ENCODE peak calls at places on chromosomes 13 and 19, in ten cellular contexts. D, W, Y, V, H, Q, M, L, N and P are unnamed samples.

GRCh38 chr19:18915639-18916038 is 3.5 kb downstream of the COPE start:
- DNase-seq in D (no peak), W (peak), Y (no peak), V (no peak), H (peak), Q (no peak), M (no peak), L (no peak), N (no peak), P (peak)

GRCh38 chr19:23787106-23787505 is 28.4 kb upstream of the ZNF681 start:
- DNase-seq in D (no peak), W (no peak), Y (no peak), V (no peak), H (no peak), Q (no peak), M (no peak), L (peak), N (no peak), P (peak)

GRCh38 chr13:46343279-46343949 is 43.6 kb downstream of the RUBCNL start:
- DNase-seq in D (no peak), W (no peak), Y (no peak), V (no peak), H (no peak), Q (no peak), M (no peak), L (no peak), N (no peak), P (no peak)

GRCh38 chr13:35994131-35994966 is 136.8 kb downstream of the DCLK1 start:
- DNase-seq in D (no peak), W (no peak), Y (peak), V (no peak), H (no peak), Q (no peak), M (no peak), L (no peak), N (no peak), P (no peak)

GRCh38 chr13:114285166-114285808 is 3.9 kb downstream of the UPF3A start:
- DNase-seq in D (no peak), W (no peak), Y (no peak), V (no peak), H (no peak), Q (no peak), M (no peak), L (no peak), N (no peak), P (no peak)

GRCh38 chr13:46947425-46948191 is 50.8 kb upstream of the HTR2A start:
- DNase-seq in D (no peak), W (no peak), Y (no peak), V (no peak), H (no peak), Q (no peak), M (no peak), L (no peak), N (no peak), P (no peak)

GRCh38 chr13:99859178-99860177 is 112.1 kb downstream of the ZIC5 start:
- DNase-seq in D (peak), W (no peak), Y (peak), V (no peak), H (no peak), Q (no peak), M (no peak), L (no peak), N (no peak), P (peak)

GRCh38 chr19:44777715-44778347 is at the start of gene CBLC:
- DNase-seq in D (no peak), W (peak), Y (no peak), V (no peak), H (no peak), Q (peak), M (peak), L (no peak), N (no peak), P (peak)

GRCh38 chr13:99926014-99926731 is 45.4 kb downstream of the ZIC5 start:
- DNase-seq in D (no peak), W (peak), Y (no peak), V (no peak), H (no peak), Q (no peak), M (no peak), L (no peak), N (no peak), P (peak)

GRCh38 chr19:38304866-38305429 is 897 bp downstream of the C19orf33 start:
- DNase-seq in D (no peak), W (peak), Y (no peak), V (no peak), H (peak), Q (peak), M (peak), L (no peak), N (no peak), P (peak)

GRCh38 chr13:85588359-85588758 is 210.9 kb downstream of the SLITRK6 start:
- DNase-seq in D (no peak), W (no peak), Y (no peak), V (no peak), H (no peak), Q (no peak), M (no peak), L (no peak), N (no peak), P (no peak)
- TF ChIP-seq POLR2AphosphoS5 in D (no peak), W (no peak), Y (no peak), V (no peak), H (no peak), Q (no peak), M (no peak), L (no peak), N (no peak), P (no peak)

GRCh38 chr19:8319807-8320520 is 1.2 kb downstream of the NDUFA7 start:
- DNase-seq in D (no peak), W (no peak), Y (no peak), V (no peak), H (no peak), Q (no peak), M (no peak), L (no peak), N (no peak), P (no peak)
- H3K27ac ChIP-seq in D (peak), W (peak), Y (peak), V (peak), H (peak), Q (peak), M (peak), L (peak), N (no peak), P (peak)

GRCh38 chr19:4347521-4347920 is 4.2 kb downstream of the MPND start:
- DNase-seq in D (no peak), W (no peak), Y (no peak), V (no peak), H (no peak), Q (no peak), M (no peak), L (no peak), N (no peak), P (no peak)

GRCh38 chr19:4342421-4343055 is 824 bp upstream of the MPND start:
- DNase-seq in D (peak), W (peak), Y (peak), V (peak), H (peak), Q (peak), M (peak), L (no peak), N (peak), P (peak)

GRCh38 chr19:4345656-4346383 is 2.5 kb downstream of the MPND start:
- DNase-seq in D (no peak), W (peak), Y (no peak), V (no peak), H (no peak), Q (no peak), M (no peak), L (no peak), N (no peak), P (no peak)

GRCh38 chr19:4343845-4344713 is 717 bp downstream of the MPND start:
- DNase-seq in D (no peak), W (no peak), Y (no peak), V (peak), H (no peak), Q (peak), M (no peak), L (no peak), N (no peak), P (no peak)

DNA sequence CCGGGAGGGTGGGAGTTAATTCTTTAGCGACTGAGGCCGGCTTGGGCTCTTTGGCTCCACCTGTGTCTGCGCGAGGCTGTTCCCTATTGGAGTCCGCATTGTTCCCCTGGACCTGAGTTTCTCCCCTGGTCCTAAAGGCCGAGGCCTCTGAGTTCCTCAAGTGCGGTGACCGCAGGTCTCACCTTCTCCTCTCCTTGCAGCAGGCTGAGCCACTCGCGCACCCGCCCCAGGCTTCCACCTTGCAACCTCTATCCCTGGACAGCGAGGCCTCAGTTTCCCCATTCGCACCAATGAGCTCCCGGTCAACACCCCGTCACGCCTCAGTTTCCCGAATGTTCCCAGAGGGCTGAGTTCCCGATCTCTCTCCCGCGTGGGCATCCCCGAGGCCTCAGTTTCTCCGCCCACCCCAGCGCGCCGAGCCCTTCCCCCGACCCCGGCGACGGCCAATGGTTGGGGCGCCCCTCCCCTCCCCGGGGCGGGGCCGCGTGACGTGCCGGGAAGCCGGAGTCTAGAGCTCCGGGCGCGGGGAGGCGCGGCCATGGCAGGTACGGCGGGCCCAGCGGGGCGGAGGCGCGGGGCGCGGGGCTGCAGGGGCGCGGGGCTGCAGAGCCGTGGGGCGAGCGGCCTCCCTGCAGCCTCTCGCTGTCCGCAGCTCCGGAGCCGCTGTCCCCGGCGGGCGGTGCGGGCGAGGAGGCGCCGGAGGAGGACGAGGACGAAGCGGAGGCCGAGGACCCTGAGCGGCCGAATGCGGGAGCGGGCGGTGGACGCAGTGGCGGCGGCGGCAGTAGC is at the start of gene MPND:
- DNase-seq in D (peak), W (peak), Y (peak), V (peak), H (peak), Q (peak), M (peak), L (no peak), N (peak), P (peak)
- TF ChIP-seq POLR2A in D (peak), W (no peak), Y (no peak), V (no peak), H (no peak), Q (peak), M (no peak), L (peak), N (no peak), P (peak)

DNA sequence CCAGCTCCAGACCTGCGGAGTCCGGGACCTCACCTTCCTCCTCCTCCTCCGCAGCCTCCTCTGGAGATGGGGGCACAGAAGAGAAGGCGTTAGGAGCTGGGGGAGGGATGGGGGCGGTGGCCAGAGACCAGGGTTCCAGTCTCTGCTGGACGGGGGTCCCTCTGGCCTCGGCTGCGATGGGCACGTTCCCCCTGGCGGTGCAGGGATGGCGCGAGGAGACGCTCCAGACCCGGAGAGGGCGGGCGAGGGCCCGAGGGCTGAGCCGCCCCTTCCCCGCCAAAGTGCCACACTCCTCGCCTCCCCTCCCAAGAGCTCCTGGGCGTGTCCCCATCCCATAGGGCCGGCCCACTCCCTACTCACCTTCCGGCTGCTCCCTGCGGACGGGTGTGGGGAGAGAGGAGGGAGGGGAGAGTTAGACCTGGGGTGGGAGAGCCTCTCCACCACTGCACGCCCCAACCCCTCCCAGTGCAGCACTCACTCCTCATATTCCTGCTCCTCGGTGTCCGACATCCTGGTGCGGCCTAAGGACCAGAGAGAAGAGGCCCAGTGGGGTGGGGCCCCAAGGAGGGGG is 2.3 kb downstream of the TNNT1 start:
- DNase-seq in D (no peak), W (no peak), Y (no peak), V (no peak), H (no peak), Q (peak), M (no peak), L (no peak), N (no peak), P (no peak)
- TF ChIP-seq POLR2AphosphoS5 in D (no peak), W (no peak), Y (no peak), V (no peak), H (no peak), Q (no peak), M (no peak), L (no peak), N (no peak), P (no peak)

DNA sequence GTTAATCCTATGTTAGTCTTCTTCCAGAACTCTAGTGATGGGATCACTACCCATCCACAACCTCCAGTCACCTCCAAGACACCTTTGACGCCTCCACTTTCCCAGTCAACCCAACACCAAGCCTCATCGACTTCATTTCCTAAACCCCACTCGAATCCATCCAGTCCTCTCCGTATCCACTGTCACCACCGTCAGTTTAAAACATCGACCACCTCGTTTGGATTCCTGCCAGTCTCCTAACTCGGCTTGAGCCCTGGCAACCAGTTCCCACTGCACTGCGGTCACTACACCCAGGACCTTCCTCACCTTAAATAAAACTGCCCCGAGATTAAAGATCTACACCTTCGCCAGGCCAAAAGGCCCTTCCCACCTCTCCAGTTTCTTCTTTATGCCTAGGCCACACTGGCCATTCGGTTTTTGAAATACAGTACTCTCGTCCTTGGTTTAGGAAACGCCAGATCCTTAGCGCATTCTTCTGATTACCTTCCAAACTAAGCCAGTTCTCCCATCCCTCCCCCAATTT is 1.2 kb downstream of the MTIF3 start:
- DNase-seq in D (no peak), W (no peak), Y (no peak), V (no peak), H (no peak), Q (no peak), M (no peak), L (no peak), N (no peak), P (no peak)
- H3K27ac ChIP-seq in D (peak), W (peak), Y (peak), V (peak), H (no peak), Q (peak), M (peak), L (peak), N (peak), P (peak)